ENCODE peak calls at places on chromosomes 16 and 17, in six cellular contexts. R, I, Y, O, J and X are unnamed samples. For H3K4me1, the result is how much of the 10 kb centered on the place peaks cover.

GRCh38 chr17:2952174-2952845 is 111.1 kb downstream of the OR1D5 start:
- DNase-seq in R (no peak), I (no peak), Y (no peak), O (no peak), J (no peak), X (no peak)

GRCh38 chr17:76262732-76263344 is 2.3 kb upstream of the UBALD2 start:
- DNase-seq in R (peak), I (no peak), Y (no peak), O (peak), J (peak), X (no peak)

GRCh38 chr16:75452464-75453190 is 11.9 kb downstream of the TMEM170A start:
- DNase-seq in R (no peak), I (no peak), Y (no peak), O (no peak), J (no peak), X (peak)

GRCh38 chr16:56953006-56953405 is 8.7 kb upstream of the CETP start:
- DNase-seq in R (no peak), I (no peak), Y (no peak), O (no peak), J (no peak), X (no peak)

GRCh38 chr17:59266748-59267147 is 46.4 kb downstream of the GDPD1 start:
- DNase-seq in R (no peak), I (no peak), Y (peak), O (no peak), J (no peak), X (no peak)

GRCh38 chr17:45019177-45019711 is 32.2 kb downstream of the DCAKD start:
- DNase-seq in R (peak), I (peak), Y (peak), O (no peak), J (no peak), X (no peak)

GRCh38 chr17:21072623-21073278 is 29.9 kb upstream of the USP22 start:
- DNase-seq in R (no peak), I (no peak), Y (no peak), O (no peak), J (no peak), X (no peak)

GRCh38 chr16:68406458-68407041 is 41.8 kb downstream of the SMPD3 start:
- DNase-seq in R (no peak), I (peak), Y (no peak), O (no peak), J (no peak), X (no peak)

GRCh38 chr16:22751104-22751667 is 62.8 kb upstream of the HS3ST2 start:
- DNase-seq in R (no peak), I (no peak), Y (no peak), O (no peak), J (no peak), X (no peak)

GRCh38 chr17:47618416-47618815 is 31.3 kb upstream of the KPNB1 start:
- DNase-seq in R (no peak), I (peak), Y (peak), O (no peak), J (no peak), X (no peak)

GRCh38 chr16:80623376-80623775 is 82.6 kb downstream of the DYNLRB2 start:
- DNase-seq in R (no peak), I (no peak), Y (peak), O (no peak), J (no peak), X (no peak)

GRCh38 chr16:74951676-74952075 is 33.2 kb downstream of the WDR59 start:
- DNase-seq in R (no peak), I (no peak), Y (no peak), O (no peak), J (no peak), X (peak)

GRCh38 chr17:4877089-4877488 is 22.2 kb upstream of the C17orf107 start:
- DNase-seq in R (peak), I (no peak), Y (no peak), O (no peak), J (no peak), X (no peak)

GRCh38 chr17:7781467-7781866 is 52.5 kb upstream of the KDM6B start:
- DNase-seq in R (no peak), I (no peak), Y (peak), O (no peak), J (no peak), X (no peak)

GRCh38 chr16:83060-83603 is 5.1 kb downstream of the MPG start:
- DNase-seq in R (no peak), I (no peak), Y (no peak), O (no peak), J (no peak), X (no peak)

GRCh38 chr17:50360716-50361115 is 12.3 kb downstream of the MRPL27 start:
- DNase-seq in R (no peak), I (no peak), Y (no peak), O (no peak), J (no peak), X (peak)

GRCh38 chr17:75571197-75571884 is 16.3 kb upstream of the MYO15B start:
- DNase-seq in R (peak), I (no peak), Y (peak), O (no peak), J (peak), X (peak)

GRCh38 chr17:74532115-74532514 is 840 bp upstream of the CD300LB start:
- DNase-seq in R (no peak), I (peak), Y (no peak), O (no peak), J (peak), X (peak)

GRCh38 chr17:56681561-56682266 is 88.2 kb downstream of the NOG start:
- DNase-seq in R (no peak), I (no peak), Y (peak), O (no peak), J (no peak), X (no peak)

GRCh38 chr17:57732062-57732461 is 13.0 kb downstream of the CCDC182 start:
- DNase-seq in R (no peak), I (no peak), Y (no peak), O (no peak), J (no peak), X (peak)

GRCh38 chr17:28230011-28230410 is 89.0 kb upstream of the TMEM97 start:
- DNase-seq in R (no peak), I (no peak), Y (no peak), O (no peak), J (no peak), X (no peak)

GRCh38 chr17:31490991-31491793 is 99.7 kb downstream of the RAB11FIP4 start:
- DNase-seq in R (no peak), I (no peak), Y (no peak), O (peak), J (peak), X (no peak)

GRCh38 chr16:81901483-81901882 is 109.8 kb downstream of the SDR42E1 start:
- DNase-seq in R (no peak), I (no peak), Y (no peak), O (no peak), J (no peak), X (no peak)

GRCh38 chr16:27969574-27969973 is 93.9 kb downstream of the GSG1L start:
- DNase-seq in R (no peak), I (no peak), Y (peak), O (no peak), J (no peak), X (no peak)

GRCh38 chr17:48724241-48725004 is 1.4 kb downstream of the PRAC2 start:
- DNase-seq in R (peak), I (peak), Y (peak), O (peak), J (peak), X (peak)

GRCh38 chr17:46176975-46177374 is 16.3 kb downstream of the KANSL1 start:
- DNase-seq in R (no peak), I (no peak), Y (no peak), O (no peak), J (no peak), X (no peak)

GRCh38 chr16:47847220-47847970 is 308.4 kb downstream of the ABCC12 start:
- DNase-seq in R (no peak), I (no peak), Y (peak), O (no peak), J (no peak), X (no peak)

GRCh38 chr17:1643999-1644492 is 1.5 kb downstream of the SCARF1 start:
- DNase-seq in R (no peak), I (no peak), Y (peak), O (no peak), J (no peak), X (no peak)

GRCh38 chr17:74334393-74335039 is 8.5 kb downstream of the KIF19 start:
- DNase-seq in R (no peak), I (no peak), Y (no peak), O (no peak), J (no peak), X (no peak)

GRCh38 chr17:3979276-3979583 is 15.0 kb upstream of the ATP2A3 start:
- DNase-seq in R (no peak), I (no peak), Y (no peak), O (peak), J (no peak), X (no peak)

GRCh38 chr16:85245307-85246172 is 133.3 kb upstream of the CIBAR2 start:
- DNase-seq in R (no peak), I (peak), Y (peak), O (no peak), J (no peak), X (peak)

GRCh38 chr17:47945529-47946508 is 4.4 kb downstream of the PNPO start:
- DNase-seq in R (no peak), I (no peak), Y (no peak), O (no peak), J (no peak), X (peak)

GRCh38 chr16:2798723-2799204 is 494 bp downstream of the PRSS41 start:
- DNase-seq in R (no peak), I (no peak), Y (no peak), O (peak), J (no peak), X (no peak)

GRCh38 chr17:48236681-48237134 is 129.1 kb downstream of the SNX11 start:
- DNase-seq in R (no peak), I (peak), Y (peak), O (no peak), J (no peak), X (no peak)

DNA sequence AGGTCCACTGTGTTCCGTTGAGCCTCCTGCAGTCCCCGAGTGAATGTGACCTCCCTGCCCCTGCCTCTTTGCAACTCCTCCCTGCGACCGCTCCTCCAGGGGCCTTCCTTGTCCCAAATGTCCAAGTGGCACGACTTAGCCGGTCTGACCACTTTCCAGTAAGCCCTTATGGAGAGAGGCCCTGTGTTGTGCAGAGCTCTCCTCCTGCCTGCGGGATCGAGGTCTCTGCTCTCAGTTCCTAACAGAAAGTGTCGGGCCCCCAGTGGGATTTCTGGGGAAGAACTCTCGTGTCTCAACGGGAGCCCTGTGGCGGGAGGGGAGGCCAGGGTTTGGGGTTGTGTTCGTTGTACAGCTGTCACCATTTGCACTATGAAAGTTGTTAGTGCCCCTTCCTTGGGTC is 234.3 kb downstream of the SEC14L1 start:
- DNase-seq in R (no peak), I (no peak), Y (no peak), O (no peak), J (no peak), X (no peak)
- H3K4me1 ChIP-seq in R (half or more), I (half or more), Y (under half), O (under half), J (under half), X (half or more)

DNA sequence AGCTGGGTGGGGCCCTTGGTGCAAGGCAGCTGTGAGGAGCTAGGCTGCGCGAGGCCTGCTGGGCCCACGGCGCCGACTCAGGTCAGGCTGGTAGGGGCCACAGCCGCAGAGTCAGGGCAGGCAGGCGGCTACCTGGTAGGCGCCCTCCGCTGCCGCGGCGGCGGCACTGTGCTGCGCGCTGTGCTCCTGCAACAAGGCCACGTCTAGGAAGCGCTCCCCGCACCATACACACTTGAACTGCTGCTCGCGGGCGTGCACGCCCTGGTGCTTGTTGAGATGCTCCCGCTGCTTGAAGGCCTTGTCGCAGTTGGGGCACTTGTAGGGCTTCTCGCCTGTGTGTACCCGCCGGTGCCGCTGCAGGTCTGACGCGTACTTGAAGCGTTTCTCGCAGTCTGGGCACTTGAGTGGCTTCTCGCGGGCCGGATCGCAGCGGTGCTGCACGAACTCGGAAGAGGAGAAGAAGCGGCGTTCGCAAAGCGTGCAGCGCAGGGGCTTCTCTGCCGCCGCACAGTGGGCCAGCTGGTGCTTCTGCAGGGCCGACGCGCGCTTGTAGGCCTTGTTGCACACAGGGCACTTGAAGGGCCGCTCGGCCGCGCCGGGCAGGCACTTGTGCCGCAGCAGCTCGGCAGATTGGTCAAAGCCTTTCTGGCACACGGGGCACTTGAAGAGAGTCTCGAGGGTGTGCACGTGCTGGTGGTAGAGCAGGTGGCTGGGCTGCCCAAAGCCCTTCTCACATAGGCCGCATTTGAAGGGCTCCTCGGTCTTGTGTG is 3.9 kb downstream of the ZNF319 start:
- DNase-seq in R (peak), I (no peak), Y (no peak), O (no peak), J (no peak), X (no peak)
- TF ChIP-seq CTCF in R (no peak), I (no peak), Y (no peak), O (no peak), J (no peak), X (no peak)

DNA sequence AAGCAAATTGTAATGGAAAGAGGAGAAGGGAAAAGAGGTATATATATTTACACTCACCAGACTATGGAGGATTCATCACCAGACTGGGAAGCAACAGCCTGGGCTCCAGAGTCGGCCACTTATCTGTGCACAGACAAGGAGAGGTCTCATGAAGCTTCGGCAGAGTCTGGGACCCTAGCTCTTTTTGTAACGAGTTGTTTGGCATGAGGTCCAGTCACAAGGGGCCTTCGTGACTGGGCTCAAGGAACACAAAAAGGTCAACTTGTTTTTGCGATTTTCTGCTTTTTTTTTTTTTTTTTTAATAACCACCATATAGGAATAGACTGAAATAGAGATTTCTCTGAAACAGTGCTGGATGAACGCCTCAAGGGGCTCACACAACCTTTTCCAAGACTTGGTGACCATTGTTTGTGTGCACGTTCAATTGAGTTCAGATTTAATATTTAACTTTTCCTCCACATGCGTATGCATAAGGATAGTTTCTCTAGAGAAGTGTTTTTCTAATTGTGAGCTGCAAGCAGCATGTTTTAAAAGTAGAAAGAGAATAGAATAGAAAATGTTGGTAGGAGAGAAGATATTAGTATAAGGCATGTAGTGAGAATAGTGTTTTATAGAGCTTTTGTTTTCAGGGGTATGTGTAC is 25.8 kb downstream of the BPTF start:
- DNase-seq in R (no peak), I (no peak), Y (no peak), O (no peak), J (no peak), X (no peak)
- H3K4me1 ChIP-seq in R (under half), I (under half), Y (under half), O (under half), J (under half), X (under half)

GRCh38 chr17:82418001-82418986 is at the start of the genes HEXD and OGFOD3:
- DNase-seq in R (peak), I (peak), Y (peak), O (peak), J (peak), X (peak)

GRCh38 chr17:82416264-82416663 is 1.9 kb upstream of the HEXD start:
- DNase-seq in R (peak), I (no peak), Y (no peak), O (no peak), J (no peak), X (no peak)

GRCh38 chr17:82415336-82415735 is 2.8 kb upstream of the HEXD start:
- DNase-seq in R (peak), I (no peak), Y (no peak), O (no peak), J (no peak), X (no peak)

GRCh38 chr17:82415786-82416185 is 2.4 kb upstream of the HEXD start:
- DNase-seq in R (peak), I (no peak), Y (no peak), O (no peak), J (no peak), X (no peak)

GRCh38 chr17:82416771-82417170 is 1.4 kb upstream of the HEXD start:
- DNase-seq in R (peak), I (no peak), Y (no peak), O (no peak), J (no peak), X (no peak)
- TF ChIP-seq CTCF in R (no peak), I (peak), Y (no peak), O (no peak), J (no peak), X (no peak)

DNA sequence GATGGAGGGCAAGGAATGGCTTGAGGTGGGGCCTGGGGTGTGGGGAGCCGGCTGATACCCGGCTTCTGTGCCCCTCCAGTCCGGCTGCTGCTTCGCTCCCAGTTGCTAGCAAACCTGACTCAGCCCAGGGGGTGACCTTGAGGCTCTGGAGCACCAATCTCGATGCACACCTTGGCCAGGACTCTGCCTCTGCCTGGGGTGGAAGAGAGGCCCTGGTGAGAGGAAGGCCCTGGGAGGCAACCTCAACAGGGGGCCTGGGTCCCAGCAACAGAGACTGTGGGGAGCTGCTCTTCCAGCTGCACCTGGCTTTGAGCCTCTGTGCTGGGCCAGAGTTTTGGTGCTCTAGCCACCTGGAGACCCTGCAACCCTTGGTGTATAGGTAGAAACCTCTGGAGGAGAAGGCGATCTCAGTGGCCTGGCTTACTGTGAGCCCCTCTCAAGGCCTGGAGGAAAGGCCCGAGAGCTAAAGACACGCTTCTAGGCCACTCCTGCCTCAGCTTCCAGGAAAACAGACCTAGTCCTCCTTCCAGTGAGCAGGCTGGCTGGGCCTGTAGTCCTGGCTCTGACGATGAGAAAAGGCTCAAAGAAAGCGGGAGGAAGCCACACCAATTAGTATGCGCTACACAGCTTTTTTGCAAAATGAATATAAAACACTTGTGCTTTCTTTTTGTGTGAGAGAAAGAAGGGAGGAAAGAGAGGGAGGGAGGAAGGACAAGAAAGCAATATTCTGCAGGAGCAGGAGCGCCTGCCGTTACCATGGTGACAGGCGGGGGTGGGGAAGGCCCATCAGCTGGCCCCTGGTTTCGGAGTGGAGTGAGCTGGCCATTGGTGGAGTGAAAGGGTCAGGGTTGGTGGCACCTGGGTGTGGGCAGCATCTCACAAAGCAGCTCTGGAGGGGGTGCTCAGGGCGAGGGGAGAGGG is 51.0 kb downstream of the VAC14 start:
- DNase-seq in R (peak), I (peak), Y (peak), O (no peak), J (no peak), X (no peak)
- H3K4me1 ChIP-seq in R (under half), I (under half), Y (under half), O (half or more), J (under half), X (under half)